ENCODE peak calls at places on chromosomes 16 and 17, in nine cellular contexts. One of them, this sample, is unnamed.

GRCh38 chr16:29824589-29825144 is 4.4 kb downstream of the MVP start:
- ATAC-seq in lower lobe of right lung: peak
- ATAC-seq in heart left ventricle: peak
- ATAC-seq in upper lobe of left lung: no peak
- ATAC-seq in left cardiac atrium: peak
- ATAC-seq in Right ventricle myocardium inferior: peak
- ATAC-seq in left ventricle myocardium superior: peak
- ATAC-seq in T-cell: no peak
- ATAC-seq in activated naive CD4-positive, alpha-beta T cell treated with anti-CD3 and anti-CD28 coated beads, Interleukin-2, amount 50 U/mL, for 72 hours: no peak
- ATAC-seq in this sample: peak

GRCh38 chr16:86212706-86213426 is 297.5 kb upstream of the FOXF1 start:
- ATAC-seq in lower lobe of right lung: no peak
- ATAC-seq in heart left ventricle: no peak
- ATAC-seq in upper lobe of left lung: no peak
- ATAC-seq in left cardiac atrium: peak
- ATAC-seq in Right ventricle myocardium inferior: peak
- ATAC-seq in left ventricle myocardium superior: no peak
- ATAC-seq in T-cell: no peak
- ATAC-seq in activated naive CD4-positive, alpha-beta T cell treated with anti-CD3 and anti-CD28 coated beads, Interleukin-2, amount 50 U/mL, for 72 hours: no peak
- ATAC-seq in this sample: no peak

GRCh38 chr17:65027305-65027704 is 29.2 kb downstream of the GNA13 start:
- ATAC-seq in lower lobe of right lung: peak
- ATAC-seq in heart left ventricle: no peak
- ATAC-seq in upper lobe of left lung: no peak
- ATAC-seq in left cardiac atrium: no peak
- ATAC-seq in Right ventricle myocardium inferior: no peak
- ATAC-seq in left ventricle myocardium superior: no peak
- ATAC-seq in T-cell: peak
- ATAC-seq in activated naive CD4-positive, alpha-beta T cell treated with anti-CD3 and anti-CD28 coated beads, Interleukin-2, amount 50 U/mL, for 72 hours: peak
- ATAC-seq in this sample: peak

GRCh38 chr17:75844530-75845057 is 390 bp upstream of the UNC13D start:
- ATAC-seq in lower lobe of right lung: peak
- ATAC-seq in heart left ventricle: peak
- ATAC-seq in upper lobe of left lung: peak
- ATAC-seq in left cardiac atrium: peak
- ATAC-seq in Right ventricle myocardium inferior: peak
- ATAC-seq in left ventricle myocardium superior: peak
- ATAC-seq in T-cell: peak
- ATAC-seq in activated naive CD4-positive, alpha-beta T cell treated with anti-CD3 and anti-CD28 coated beads, Interleukin-2, amount 50 U/mL, for 72 hours: peak
- ATAC-seq in this sample: peak

GRCh38 chr17:68961204-68961893 is 6.2 kb upstream of the ABCA8 start:
- ATAC-seq in lower lobe of right lung: no peak
- ATAC-seq in heart left ventricle: peak
- ATAC-seq in upper lobe of left lung: no peak
- ATAC-seq in left cardiac atrium: peak
- ATAC-seq in Right ventricle myocardium inferior: peak
- ATAC-seq in left ventricle myocardium superior: peak
- ATAC-seq in T-cell: no peak
- ATAC-seq in activated naive CD4-positive, alpha-beta T cell treated with anti-CD3 and anti-CD28 coated beads, Interleukin-2, amount 50 U/mL, for 72 hours: no peak
- ATAC-seq in this sample: no peak

GRCh38 chr17:82228278-82228841 is 482 bp upstream of the SLC16A3 start:
- ATAC-seq in lower lobe of right lung: peak
- ATAC-seq in heart left ventricle: no peak
- ATAC-seq in upper lobe of left lung: no peak
- ATAC-seq in left cardiac atrium: no peak
- ATAC-seq in Right ventricle myocardium inferior: no peak
- ATAC-seq in left ventricle myocardium superior: no peak
- ATAC-seq in T-cell: peak
- ATAC-seq in activated naive CD4-positive, alpha-beta T cell treated with anti-CD3 and anti-CD28 coated beads, Interleukin-2, amount 50 U/mL, for 72 hours: peak
- ATAC-seq in this sample: peak

GRCh38 chr17:81656118-81656743 is at the start of gene PDE6G:
- ATAC-seq in lower lobe of right lung: no peak
- ATAC-seq in heart left ventricle: no peak
- ATAC-seq in upper lobe of left lung: no peak
- ATAC-seq in left cardiac atrium: no peak
- ATAC-seq in Right ventricle myocardium inferior: no peak
- ATAC-seq in left ventricle myocardium superior: no peak
- ATAC-seq in T-cell: no peak
- ATAC-seq in activated naive CD4-positive, alpha-beta T cell treated with anti-CD3 and anti-CD28 coated beads, Interleukin-2, amount 50 U/mL, for 72 hours: no peak
- ATAC-seq in this sample: no peak

GRCh38 chr16:88930716-88931115 is 46.3 kb downstream of the CBFA2T3 start:
- ATAC-seq in lower lobe of right lung: no peak
- ATAC-seq in heart left ventricle: no peak
- ATAC-seq in upper lobe of left lung: no peak
- ATAC-seq in left cardiac atrium: no peak
- ATAC-seq in Right ventricle myocardium inferior: no peak
- ATAC-seq in left ventricle myocardium superior: no peak
- ATAC-seq in T-cell: no peak
- ATAC-seq in activated naive CD4-positive, alpha-beta T cell treated with anti-CD3 and anti-CD28 coated beads, Interleukin-2, amount 50 U/mL, for 72 hours: no peak
- ATAC-seq in this sample: no peak

GRCh38 chr17:5443728-5444127 is 4.8 kb upstream of the C1QBP start:
- ATAC-seq in lower lobe of right lung: no peak
- ATAC-seq in heart left ventricle: no peak
- ATAC-seq in upper lobe of left lung: no peak
- ATAC-seq in left cardiac atrium: no peak
- ATAC-seq in Right ventricle myocardium inferior: no peak
- ATAC-seq in left ventricle myocardium superior: no peak
- ATAC-seq in T-cell: no peak
- ATAC-seq in activated naive CD4-positive, alpha-beta T cell treated with anti-CD3 and anti-CD28 coated beads, Interleukin-2, amount 50 U/mL, for 72 hours: no peak
- ATAC-seq in this sample: no peak

GRCh38 chr17:58630883-58631522 is 60.8 kb downstream of the TEX14 start:
- ATAC-seq in lower lobe of right lung: peak
- ATAC-seq in heart left ventricle: peak
- ATAC-seq in upper lobe of left lung: no peak
- ATAC-seq in left cardiac atrium: peak
- ATAC-seq in Right ventricle myocardium inferior: peak
- ATAC-seq in left ventricle myocardium superior: peak
- ATAC-seq in T-cell: peak
- ATAC-seq in activated naive CD4-positive, alpha-beta T cell treated with anti-CD3 and anti-CD28 coated beads, Interleukin-2, amount 50 U/mL, for 72 hours: peak
- ATAC-seq in this sample: no peak

GRCh38 chr17:77654861-77655260 is 303.6 kb upstream of the TNRC6C start:
- ATAC-seq in lower lobe of right lung: no peak
- ATAC-seq in heart left ventricle: no peak
- ATAC-seq in upper lobe of left lung: no peak
- ATAC-seq in left cardiac atrium: no peak
- ATAC-seq in Right ventricle myocardium inferior: no peak
- ATAC-seq in left ventricle myocardium superior: no peak
- ATAC-seq in T-cell: no peak
- ATAC-seq in activated naive CD4-positive, alpha-beta T cell treated with anti-CD3 and anti-CD28 coated beads, Interleukin-2, amount 50 U/mL, for 72 hours: no peak
- ATAC-seq in this sample: no peak

GRCh38 chr16:86213427-86214205 is 296.7 kb upstream of the FOXF1 start:
- ATAC-seq in lower lobe of right lung: no peak
- ATAC-seq in heart left ventricle: no peak
- ATAC-seq in upper lobe of left lung: no peak
- ATAC-seq in left cardiac atrium: no peak
- ATAC-seq in Right ventricle myocardium inferior: no peak
- ATAC-seq in left ventricle myocardium superior: no peak
- ATAC-seq in T-cell: no peak
- ATAC-seq in activated naive CD4-positive, alpha-beta T cell treated with anti-CD3 and anti-CD28 coated beads, Interleukin-2, amount 50 U/mL, for 72 hours: no peak
- ATAC-seq in this sample: no peak

GRCh38 chr17:74513987-74514631 is 17.2 kb downstream of the CD300LB start:
- ATAC-seq in lower lobe of right lung: no peak
- ATAC-seq in heart left ventricle: no peak
- ATAC-seq in upper lobe of left lung: no peak
- ATAC-seq in left cardiac atrium: no peak
- ATAC-seq in Right ventricle myocardium inferior: no peak
- ATAC-seq in left ventricle myocardium superior: no peak
- ATAC-seq in T-cell: no peak
- ATAC-seq in activated naive CD4-positive, alpha-beta T cell treated with anti-CD3 and anti-CD28 coated beads, Interleukin-2, amount 50 U/mL, for 72 hours: peak
- ATAC-seq in this sample: peak

GRCh38 chr17:76189247-76189646 is 48.2 kb upstream of the FOXJ1 start:
- ATAC-seq in lower lobe of right lung: no peak
- ATAC-seq in heart left ventricle: no peak
- ATAC-seq in upper lobe of left lung: no peak
- ATAC-seq in left cardiac atrium: no peak
- ATAC-seq in Right ventricle myocardium inferior: no peak
- ATAC-seq in left ventricle myocardium superior: no peak
- ATAC-seq in T-cell: no peak
- ATAC-seq in activated naive CD4-positive, alpha-beta T cell treated with anti-CD3 and anti-CD28 coated beads, Interleukin-2, amount 50 U/mL, for 72 hours: no peak
- ATAC-seq in this sample: no peak

GRCh38 chr17:15351487-15351840 is 10.1 kb upstream of the TEKT3 start:
- ATAC-seq in lower lobe of right lung: no peak
- ATAC-seq in heart left ventricle: peak
- ATAC-seq in upper lobe of left lung: no peak
- ATAC-seq in left cardiac atrium: no peak
- ATAC-seq in Right ventricle myocardium inferior: peak
- ATAC-seq in left ventricle myocardium superior: peak
- ATAC-seq in T-cell: no peak
- ATAC-seq in activated naive CD4-positive, alpha-beta T cell treated with anti-CD3 and anti-CD28 coated beads, Interleukin-2, amount 50 U/mL, for 72 hours: no peak
- ATAC-seq in this sample: no peak

GRCh38 chr16:56369202-56369601 is 56.1 kb downstream of the AMFR start:
- ATAC-seq in lower lobe of right lung: no peak
- ATAC-seq in heart left ventricle: no peak
- ATAC-seq in upper lobe of left lung: no peak
- ATAC-seq in left cardiac atrium: no peak
- ATAC-seq in Right ventricle myocardium inferior: no peak
- ATAC-seq in left ventricle myocardium superior: no peak
- ATAC-seq in T-cell: no peak
- ATAC-seq in activated naive CD4-positive, alpha-beta T cell treated with anti-CD3 and anti-CD28 coated beads, Interleukin-2, amount 50 U/mL, for 72 hours: no peak
- ATAC-seq in this sample: no peak

GRCh38 chr17:59464246-59464645 is 101.2 kb upstream of the DHX40 start:
- ATAC-seq in lower lobe of right lung: no peak
- ATAC-seq in heart left ventricle: no peak
- ATAC-seq in upper lobe of left lung: no peak
- ATAC-seq in left cardiac atrium: no peak
- ATAC-seq in Right ventricle myocardium inferior: no peak
- ATAC-seq in left ventricle myocardium superior: no peak
- ATAC-seq in T-cell: no peak
- ATAC-seq in activated naive CD4-positive, alpha-beta T cell treated with anti-CD3 and anti-CD28 coated beads, Interleukin-2, amount 50 U/mL, for 72 hours: no peak
- ATAC-seq in this sample: no peak

GRCh38 chr17:951388-952132 is 28.0 kb downstream of the NXN start:
- ATAC-seq in lower lobe of right lung: peak
- ATAC-seq in heart left ventricle: peak
- ATAC-seq in upper lobe of left lung: peak
- ATAC-seq in left cardiac atrium: peak
- ATAC-seq in Right ventricle myocardium inferior: no peak
- ATAC-seq in left ventricle myocardium superior: peak
- ATAC-seq in T-cell: no peak
- ATAC-seq in activated naive CD4-positive, alpha-beta T cell treated with anti-CD3 and anti-CD28 coated beads, Interleukin-2, amount 50 U/mL, for 72 hours: no peak
- ATAC-seq in this sample: no peak

GRCh38 chr17:17398188-17398927 is 78.4 kb upstream of the MED9 start:
- ATAC-seq in lower lobe of right lung: peak
- ATAC-seq in heart left ventricle: peak
- ATAC-seq in upper lobe of left lung: peak
- ATAC-seq in left cardiac atrium: peak
- ATAC-seq in Right ventricle myocardium inferior: peak
- ATAC-seq in left ventricle myocardium superior: peak
- ATAC-seq in T-cell: no peak
- ATAC-seq in activated naive CD4-positive, alpha-beta T cell treated with anti-CD3 and anti-CD28 coated beads, Interleukin-2, amount 50 U/mL, for 72 hours: no peak
- ATAC-seq in this sample: no peak

GRCh38 chr16:85227262-85227923 is 115.1 kb upstream of the CIBAR2 start:
- ATAC-seq in lower lobe of right lung: no peak
- ATAC-seq in heart left ventricle: no peak
- ATAC-seq in upper lobe of left lung: no peak
- ATAC-seq in left cardiac atrium: no peak
- ATAC-seq in Right ventricle myocardium inferior: no peak
- ATAC-seq in left ventricle myocardium superior: no peak
- ATAC-seq in T-cell: no peak
- ATAC-seq in activated naive CD4-positive, alpha-beta T cell treated with anti-CD3 and anti-CD28 coated beads, Interleukin-2, amount 50 U/mL, for 72 hours: no peak
- ATAC-seq in this sample: no peak

GRCh38 chr17:55458977-55459376 is 37.3 kb upstream of the MMD start:
- ATAC-seq in lower lobe of right lung: no peak
- ATAC-seq in heart left ventricle: no peak
- ATAC-seq in upper lobe of left lung: no peak
- ATAC-seq in left cardiac atrium: no peak
- ATAC-seq in Right ventricle myocardium inferior: no peak
- ATAC-seq in left ventricle myocardium superior: no peak
- ATAC-seq in T-cell: no peak
- ATAC-seq in activated naive CD4-positive, alpha-beta T cell treated with anti-CD3 and anti-CD28 coated beads, Interleukin-2, amount 50 U/mL, for 72 hours: peak
- ATAC-seq in this sample: peak

GRCh38 chr16:82880361-82880760 is 253.6 kb downstream of the CDH13 start:
- ATAC-seq in lower lobe of right lung: no peak
- ATAC-seq in heart left ventricle: no peak
- ATAC-seq in upper lobe of left lung: no peak
- ATAC-seq in left cardiac atrium: no peak
- ATAC-seq in Right ventricle myocardium inferior: no peak
- ATAC-seq in left ventricle myocardium superior: no peak
- ATAC-seq in T-cell: no peak
- ATAC-seq in activated naive CD4-positive, alpha-beta T cell treated with anti-CD3 and anti-CD28 coated beads, Interleukin-2, amount 50 U/mL, for 72 hours: no peak
- ATAC-seq in this sample: no peak

GRCh38 chr16:56626685-56627084 is 1.1 kb downstream of the MT1E start:
- ATAC-seq in lower lobe of right lung: no peak
- ATAC-seq in heart left ventricle: peak
- ATAC-seq in upper lobe of left lung: no peak
- ATAC-seq in left cardiac atrium: peak
- ATAC-seq in Right ventricle myocardium inferior: no peak
- ATAC-seq in left ventricle myocardium superior: peak
- ATAC-seq in T-cell: no peak
- ATAC-seq in activated naive CD4-positive, alpha-beta T cell treated with anti-CD3 and anti-CD28 coated beads, Interleukin-2, amount 50 U/mL, for 72 hours: no peak
- ATAC-seq in this sample: no peak

GRCh38 chr17:50036455-50037320 is 19.2 kb upstream of the ITGA3 start:
- ATAC-seq in lower lobe of right lung: peak
- ATAC-seq in heart left ventricle: no peak
- ATAC-seq in upper lobe of left lung: peak
- ATAC-seq in left cardiac atrium: no peak
- ATAC-seq in Right ventricle myocardium inferior: no peak
- ATAC-seq in left ventricle myocardium superior: no peak
- ATAC-seq in T-cell: no peak
- ATAC-seq in activated naive CD4-positive, alpha-beta T cell treated with anti-CD3 and anti-CD28 coated beads, Interleukin-2, amount 50 U/mL, for 72 hours: no peak
- ATAC-seq in this sample: no peak

GRCh38 chr17:60079401-60079861 is 710 bp upstream of the HEATR6 start:
- ATAC-seq in lower lobe of right lung: peak
- ATAC-seq in heart left ventricle: peak
- ATAC-seq in upper lobe of left lung: no peak
- ATAC-seq in left cardiac atrium: peak
- ATAC-seq in Right ventricle myocardium inferior: no peak
- ATAC-seq in left ventricle myocardium superior: peak
- ATAC-seq in T-cell: no peak
- ATAC-seq in activated naive CD4-positive, alpha-beta T cell treated with anti-CD3 and anti-CD28 coated beads, Interleukin-2, amount 50 U/mL, for 72 hours: no peak
- ATAC-seq in this sample: no peak

GRCh38 chr17:34616148-34616547 is 36.8 kb downstream of the TMEM132E start:
- ATAC-seq in lower lobe of right lung: no peak
- ATAC-seq in heart left ventricle: no peak
- ATAC-seq in upper lobe of left lung: no peak
- ATAC-seq in left cardiac atrium: no peak
- ATAC-seq in Right ventricle myocardium inferior: no peak
- ATAC-seq in left ventricle myocardium superior: no peak
- ATAC-seq in T-cell: no peak
- ATAC-seq in activated naive CD4-positive, alpha-beta T cell treated with anti-CD3 and anti-CD28 coated beads, Interleukin-2, amount 50 U/mL, for 72 hours: no peak
- ATAC-seq in this sample: no peak

GRCh38 chr17:60260540-60260939 is 110.8 kb downstream of the CA4 start:
- ATAC-seq in lower lobe of right lung: no peak
- ATAC-seq in heart left ventricle: no peak
- ATAC-seq in upper lobe of left lung: no peak
- ATAC-seq in left cardiac atrium: no peak
- ATAC-seq in Right ventricle myocardium inferior: no peak
- ATAC-seq in left ventricle myocardium superior: no peak
- ATAC-seq in T-cell: no peak
- ATAC-seq in activated naive CD4-positive, alpha-beta T cell treated with anti-CD3 and anti-CD28 coated beads, Interleukin-2, amount 50 U/mL, for 72 hours: no peak
- ATAC-seq in this sample: no peak

GRCh38 chr17:32697728-32698625 is 178.9 kb downstream of the MYO1D start:
- ATAC-seq in lower lobe of right lung: no peak
- ATAC-seq in heart left ventricle: no peak
- ATAC-seq in upper lobe of left lung: no peak
- ATAC-seq in left cardiac atrium: no peak
- ATAC-seq in Right ventricle myocardium inferior: no peak
- ATAC-seq in left ventricle myocardium superior: no peak
- ATAC-seq in T-cell: no peak
- ATAC-seq in activated naive CD4-positive, alpha-beta T cell treated with anti-CD3 and anti-CD28 coated beads, Interleukin-2, amount 50 U/mL, for 72 hours: peak
- ATAC-seq in this sample: peak

GRCh38 chr17:28492352-28493310 is 13.5 kb upstream of the FOXN1 start:
- ATAC-seq in lower lobe of right lung: no peak
- ATAC-seq in heart left ventricle: no peak
- ATAC-seq in upper lobe of left lung: no peak
- ATAC-seq in left cardiac atrium: no peak
- ATAC-seq in Right ventricle myocardium inferior: no peak
- ATAC-seq in left ventricle myocardium superior: no peak
- ATAC-seq in T-cell: no peak
- ATAC-seq in activated naive CD4-positive, alpha-beta T cell treated with anti-CD3 and anti-CD28 coated beads, Interleukin-2, amount 50 U/mL, for 72 hours: no peak
- ATAC-seq in this sample: no peak

GRCh38 chr17:64155090-64155630 is 25.2 kb upstream of the ERN1 start:
- ATAC-seq in lower lobe of right lung: no peak
- ATAC-seq in heart left ventricle: no peak
- ATAC-seq in upper lobe of left lung: no peak
- ATAC-seq in left cardiac atrium: peak
- ATAC-seq in Right ventricle myocardium inferior: no peak
- ATAC-seq in left ventricle myocardium superior: no peak
- ATAC-seq in T-cell: no peak
- ATAC-seq in activated naive CD4-positive, alpha-beta T cell treated with anti-CD3 and anti-CD28 coated beads, Interleukin-2, amount 50 U/mL, for 72 hours: no peak
- ATAC-seq in this sample: peak

GRCh38 chr17:17740627-17741237 is 59.5 kb downstream of the RAI1 start:
- ATAC-seq in lower lobe of right lung: no peak
- ATAC-seq in heart left ventricle: no peak
- ATAC-seq in upper lobe of left lung: no peak
- ATAC-seq in left cardiac atrium: no peak
- ATAC-seq in Right ventricle myocardium inferior: no peak
- ATAC-seq in left ventricle myocardium superior: no peak
- ATAC-seq in T-cell: peak
- ATAC-seq in activated naive CD4-positive, alpha-beta T cell treated with anti-CD3 and anti-CD28 coated beads, Interleukin-2, amount 50 U/mL, for 72 hours: peak
- ATAC-seq in this sample: peak

This sample was measured in activated T-helper 17 cell treated with anti-CD3 and anti-CD28 coated beads, Interleukin-2, amount 50 U/mL, for 72 hours.